ENCODE peak calls at places on chromosomes 6 and 20, in six cellular contexts. One of them, this sample, is unnamed.

GRCh38 chr6:37230104-37230503 is 27.5 kb upstream of the TBC1D22B start:
- DNase-seq in CD4-positive, CD25-positive, alpha-beta regulatory T cell: no peak
- DNase-seq in Jurkat, Clone E6-1: no peak
- DNase-seq in fibroblast of pulmonary artery: no peak
- DNase-seq in brain microvascular endothelial cell: no peak
- DNase-seq in astrocyte of the spinal cord: no peak
- DNase-seq in this sample: no peak

GRCh38 chr20:58043122-58043865 is 185.2 kb downstream of the ANKRD60 start:
- DNase-seq in CD4-positive, CD25-positive, alpha-beta regulatory T cell: no peak
- DNase-seq in Jurkat, Clone E6-1: no peak
- DNase-seq in fibroblast of pulmonary artery: no peak
- DNase-seq in brain microvascular endothelial cell: no peak
- DNase-seq in astrocyte of the spinal cord: no peak
- DNase-seq in this sample: no peak

GRCh38 chr6:148193063-148193680 is 149.5 kb upstream of the SASH1 start:
- DNase-seq in CD4-positive, CD25-positive, alpha-beta regulatory T cell: no peak
- DNase-seq in Jurkat, Clone E6-1: no peak
- DNase-seq in fibroblast of pulmonary artery: no peak
- DNase-seq in brain microvascular endothelial cell: no peak
- DNase-seq in astrocyte of the spinal cord: no peak
- DNase-seq in this sample: no peak

GRCh38 chr6:5481024-5481423 is 219.7 kb downstream of the FARS2 start:
- DNase-seq in CD4-positive, CD25-positive, alpha-beta regulatory T cell: no peak
- DNase-seq in Jurkat, Clone E6-1: no peak
- DNase-seq in fibroblast of pulmonary artery: no peak
- DNase-seq in brain microvascular endothelial cell: no peak
- DNase-seq in astrocyte of the spinal cord: no peak
- DNase-seq in this sample: no peak

GRCh38 chr20:60820149-60820548 is 431.9 kb upstream of the CDH4 start:
- DNase-seq in CD4-positive, CD25-positive, alpha-beta regulatory T cell: no peak
- DNase-seq in Jurkat, Clone E6-1: no peak
- DNase-seq in fibroblast of pulmonary artery: no peak
- DNase-seq in brain microvascular endothelial cell: no peak
- DNase-seq in astrocyte of the spinal cord: no peak
- DNase-seq in this sample: no peak

GRCh38 chr6:11618533-11618932 is 81.0 kb downstream of the TMEM170B start:
- DNase-seq in CD4-positive, CD25-positive, alpha-beta regulatory T cell: peak
- DNase-seq in Jurkat, Clone E6-1: no peak
- DNase-seq in fibroblast of pulmonary artery: peak
- DNase-seq in brain microvascular endothelial cell: peak
- DNase-seq in astrocyte of the spinal cord: peak
- DNase-seq in this sample: peak

GRCh38 chr20:11111191-11111590 is 437.4 kb upstream of the JAG1 start:
- DNase-seq in CD4-positive, CD25-positive, alpha-beta regulatory T cell: no peak
- DNase-seq in Jurkat, Clone E6-1: no peak
- DNase-seq in fibroblast of pulmonary artery: peak
- DNase-seq in brain microvascular endothelial cell: no peak
- DNase-seq in astrocyte of the spinal cord: no peak
- DNase-seq in this sample: no peak

GRCh38 chr20:16292227-16292626 is 281.0 kb downstream of the KIF16B start:
- DNase-seq in CD4-positive, CD25-positive, alpha-beta regulatory T cell: no peak
- DNase-seq in Jurkat, Clone E6-1: no peak
- DNase-seq in fibroblast of pulmonary artery: peak
- DNase-seq in brain microvascular endothelial cell: no peak
- DNase-seq in astrocyte of the spinal cord: no peak
- DNase-seq in this sample: no peak

GRCh38 chr6:1111361-1111760 is 200.5 kb upstream of the FOXQ1 start:
- DNase-seq in CD4-positive, CD25-positive, alpha-beta regulatory T cell: no peak
- DNase-seq in Jurkat, Clone E6-1: no peak
- DNase-seq in fibroblast of pulmonary artery: no peak
- DNase-seq in brain microvascular endothelial cell: no peak
- DNase-seq in astrocyte of the spinal cord: no peak
- DNase-seq in this sample: no peak

GRCh38 chr20:24160563-24161355 is 172.2 kb upstream of the GGTLC1 start:
- DNase-seq in CD4-positive, CD25-positive, alpha-beta regulatory T cell: peak
- DNase-seq in Jurkat, Clone E6-1: peak
- DNase-seq in fibroblast of pulmonary artery: peak
- DNase-seq in brain microvascular endothelial cell: peak
- DNase-seq in astrocyte of the spinal cord: peak
- DNase-seq in this sample: peak

GRCh38 chr6:2738373-2738979 is 12.2 kb downstream of the MYLK4 start:
- DNase-seq in CD4-positive, CD25-positive, alpha-beta regulatory T cell: peak
- DNase-seq in Jurkat, Clone E6-1: peak
- DNase-seq in fibroblast of pulmonary artery: peak
- DNase-seq in brain microvascular endothelial cell: peak
- DNase-seq in astrocyte of the spinal cord: peak
- DNase-seq in this sample: peak

GRCh38 chr6:164037165-164037564 is 622.6 kb downstream of the QKI start:
- DNase-seq in CD4-positive, CD25-positive, alpha-beta regulatory T cell: no peak
- DNase-seq in Jurkat, Clone E6-1: no peak
- DNase-seq in fibroblast of pulmonary artery: no peak
- DNase-seq in brain microvascular endothelial cell: no peak
- DNase-seq in astrocyte of the spinal cord: no peak
- DNase-seq in this sample: no peak

GRCh38 chr20:32031007-32031958 is 20.8 kb upstream of the HCK start:
- DNase-seq in CD4-positive, CD25-positive, alpha-beta regulatory T cell: peak
- DNase-seq in Jurkat, Clone E6-1: peak
- DNase-seq in fibroblast of pulmonary artery: peak
- DNase-seq in brain microvascular endothelial cell: peak
- DNase-seq in astrocyte of the spinal cord: peak
- DNase-seq in this sample: peak

GRCh38 chr20:13102689-13103088 is 93.9 kb downstream of the SPTLC3 start:
- DNase-seq in CD4-positive, CD25-positive, alpha-beta regulatory T cell: no peak
- DNase-seq in Jurkat, Clone E6-1: no peak
- DNase-seq in fibroblast of pulmonary artery: no peak
- DNase-seq in brain microvascular endothelial cell: no peak
- DNase-seq in astrocyte of the spinal cord: no peak
- DNase-seq in this sample: no peak

GRCh38 chr20:50439539-50440453 is 70.4 kb upstream of the PTPN1 start:
- DNase-seq in CD4-positive, CD25-positive, alpha-beta regulatory T cell: no peak
- DNase-seq in Jurkat, Clone E6-1: no peak
- DNase-seq in fibroblast of pulmonary artery: no peak
- DNase-seq in brain microvascular endothelial cell: no peak
- DNase-seq in astrocyte of the spinal cord: no peak
- DNase-seq in this sample: no peak

GRCh38 chr6:7933794-7934193 is 23.2 kb upstream of the TXNDC5 start:
- DNase-seq in CD4-positive, CD25-positive, alpha-beta regulatory T cell: no peak
- DNase-seq in Jurkat, Clone E6-1: no peak
- DNase-seq in fibroblast of pulmonary artery: no peak
- DNase-seq in brain microvascular endothelial cell: no peak
- DNase-seq in astrocyte of the spinal cord: no peak
- DNase-seq in this sample: peak

GRCh38 chr20:41992481-41992880 is 374.3 kb upstream of the CHD6 start:
- DNase-seq in CD4-positive, CD25-positive, alpha-beta regulatory T cell: no peak
- DNase-seq in Jurkat, Clone E6-1: no peak
- DNase-seq in fibroblast of pulmonary artery: no peak
- DNase-seq in brain microvascular endothelial cell: no peak
- DNase-seq in astrocyte of the spinal cord: no peak
- DNase-seq in this sample: no peak

GRCh38 chr20:49562341-49563014 is 5.5 kb downstream of the PTGIS start:
- DNase-seq in CD4-positive, CD25-positive, alpha-beta regulatory T cell: no peak
- DNase-seq in Jurkat, Clone E6-1: no peak
- DNase-seq in fibroblast of pulmonary artery: peak
- DNase-seq in brain microvascular endothelial cell: peak
- DNase-seq in astrocyte of the spinal cord: peak
- DNase-seq in this sample: no peak

GRCh38 chr20:58776109-58776508 is 74.6 kb downstream of the GNAS-AS1 start:
- DNase-seq in CD4-positive, CD25-positive, alpha-beta regulatory T cell: no peak
- DNase-seq in Jurkat, Clone E6-1: no peak
- DNase-seq in fibroblast of pulmonary artery: no peak
- DNase-seq in brain microvascular endothelial cell: no peak
- DNase-seq in astrocyte of the spinal cord: no peak
- DNase-seq in this sample: no peak

GRCh38 chr20:58705525-58705924 is 12.9 kb downstream of the NPEPL1 start:
- DNase-seq in CD4-positive, CD25-positive, alpha-beta regulatory T cell: no peak
- DNase-seq in Jurkat, Clone E6-1: no peak
- DNase-seq in fibroblast of pulmonary artery: no peak
- DNase-seq in brain microvascular endothelial cell: no peak
- DNase-seq in astrocyte of the spinal cord: no peak
- DNase-seq in this sample: no peak

GRCh38 chr20:24117386-24117785 is 128.8 kb upstream of the GGTLC1 start:
- DNase-seq in CD4-positive, CD25-positive, alpha-beta regulatory T cell: no peak
- DNase-seq in Jurkat, Clone E6-1: no peak
- DNase-seq in fibroblast of pulmonary artery: no peak
- DNase-seq in brain microvascular endothelial cell: peak
- DNase-seq in astrocyte of the spinal cord: no peak
- DNase-seq in this sample: no peak

GRCh38 chr6:2920671-2921112 is 17.6 kb upstream of the SERPINB9 start:
- DNase-seq in CD4-positive, CD25-positive, alpha-beta regulatory T cell: no peak
- DNase-seq in Jurkat, Clone E6-1: no peak
- DNase-seq in fibroblast of pulmonary artery: no peak
- DNase-seq in brain microvascular endothelial cell: no peak
- DNase-seq in astrocyte of the spinal cord: no peak
- DNase-seq in this sample: no peak

GRCh38 chr6:43604174-43604573 is 24.9 kb downstream of the GTPBP2 start:
- DNase-seq in CD4-positive, CD25-positive, alpha-beta regulatory T cell: no peak
- DNase-seq in Jurkat, Clone E6-1: no peak
- DNase-seq in fibroblast of pulmonary artery: peak
- DNase-seq in brain microvascular endothelial cell: peak
- DNase-seq in astrocyte of the spinal cord: peak
- DNase-seq in this sample: no peak
- H3K4me3 ChIP-seq in CD4-positive, CD25-positive, alpha-beta regulatory T cell: no peak
- H3K4me3 ChIP-seq in Jurkat, Clone E6-1: no peak
- H3K4me3 ChIP-seq in fibroblast of pulmonary artery: no peak
- H3K4me3 ChIP-seq in brain microvascular endothelial cell: no peak
- H3K4me3 ChIP-seq in astrocyte of the spinal cord: no peak
- H3K4me3 ChIP-seq in this sample: no peak

GRCh38 chr20:62831854-62832211 is 15.0 kb downstream of the COL9A3 start:
- DNase-seq in CD4-positive, CD25-positive, alpha-beta regulatory T cell: no peak
- DNase-seq in Jurkat, Clone E6-1: no peak
- DNase-seq in fibroblast of pulmonary artery: no peak
- DNase-seq in brain microvascular endothelial cell: no peak
- DNase-seq in astrocyte of the spinal cord: no peak
- DNase-seq in this sample: no peak

GRCh38 chr20:62830821-62831220 is 14.0 kb downstream of the COL9A3 start:
- DNase-seq in CD4-positive, CD25-positive, alpha-beta regulatory T cell: no peak
- DNase-seq in Jurkat, Clone E6-1: no peak
- DNase-seq in fibroblast of pulmonary artery: no peak
- DNase-seq in brain microvascular endothelial cell: no peak
- DNase-seq in astrocyte of the spinal cord: no peak
- DNase-seq in this sample: no peak

GRCh38 chr20:62832212-62832922 is 15.5 kb downstream of the COL9A3 start:
- DNase-seq in CD4-positive, CD25-positive, alpha-beta regulatory T cell: no peak
- DNase-seq in Jurkat, Clone E6-1: peak
- DNase-seq in fibroblast of pulmonary artery: no peak
- DNase-seq in brain microvascular endothelial cell: no peak
- DNase-seq in astrocyte of the spinal cord: no peak
- DNase-seq in this sample: peak

GRCh38 chr20:62830251-62830650 is 13.4 kb downstream of the COL9A3 start:
- DNase-seq in CD4-positive, CD25-positive, alpha-beta regulatory T cell: no peak
- DNase-seq in Jurkat, Clone E6-1: no peak
- DNase-seq in fibroblast of pulmonary artery: no peak
- DNase-seq in brain microvascular endothelial cell: no peak
- DNase-seq in astrocyte of the spinal cord: no peak
- DNase-seq in this sample: no peak

GRCh38 chr20:62831361-62831788 is 14.5 kb downstream of the COL9A3 start:
- DNase-seq in CD4-positive, CD25-positive, alpha-beta regulatory T cell: no peak
- DNase-seq in Jurkat, Clone E6-1: no peak
- DNase-seq in fibroblast of pulmonary artery: no peak
- DNase-seq in brain microvascular endothelial cell: no peak
- DNase-seq in astrocyte of the spinal cord: no peak
- DNase-seq in this sample: no peak
- H3K4me3 ChIP-seq in CD4-positive, CD25-positive, alpha-beta regulatory T cell: no peak
- H3K4me3 ChIP-seq in Jurkat, Clone E6-1: no peak
- H3K4me3 ChIP-seq in fibroblast of pulmonary artery: no peak
- H3K4me3 ChIP-seq in brain microvascular endothelial cell: no peak
- H3K4me3 ChIP-seq in astrocyte of the spinal cord: no peak
- H3K4me3 ChIP-seq in this sample: no peak

GRCh38 chr20:7025635-7026034 is 258.1 kb downstream of the BMP2 start:
- DNase-seq in CD4-positive, CD25-positive, alpha-beta regulatory T cell: no peak
- DNase-seq in Jurkat, Clone E6-1: no peak
- DNase-seq in fibroblast of pulmonary artery: no peak
- DNase-seq in brain microvascular endothelial cell: no peak
- DNase-seq in astrocyte of the spinal cord: no peak
- DNase-seq in this sample: no peak
- H3K4me3 ChIP-seq in CD4-positive, CD25-positive, alpha-beta regulatory T cell: no peak
- H3K4me3 ChIP-seq in Jurkat, Clone E6-1: no peak
- H3K4me3 ChIP-seq in fibroblast of pulmonary artery: no peak
- H3K4me3 ChIP-seq in brain microvascular endothelial cell: no peak
- H3K4me3 ChIP-seq in astrocyte of the spinal cord: no peak
- H3K4me3 ChIP-seq in this sample: no peak

GRCh38 chr20:609371-609964 is 641 bp downstream of the TCF15 start:
- DNase-seq in CD4-positive, CD25-positive, alpha-beta regulatory T cell: no peak
- DNase-seq in Jurkat, Clone E6-1: no peak
- DNase-seq in fibroblast of pulmonary artery: no peak
- DNase-seq in brain microvascular endothelial cell: no peak
- DNase-seq in astrocyte of the spinal cord: no peak
- DNase-seq in this sample: no peak

GRCh38 chr20:611843-612185 is 1.7 kb upstream of the TCF15 start:
- DNase-seq in CD4-positive, CD25-positive, alpha-beta regulatory T cell: no peak
- DNase-seq in Jurkat, Clone E6-1: no peak
- DNase-seq in fibroblast of pulmonary artery: no peak
- DNase-seq in brain microvascular endothelial cell: no peak
- DNase-seq in astrocyte of the spinal cord: no peak
- DNase-seq in this sample: no peak

GRCh38 chr20:608970-609369 is 1.1 kb downstream of the TCF15 start:
- DNase-seq in CD4-positive, CD25-positive, alpha-beta regulatory T cell: no peak
- DNase-seq in Jurkat, Clone E6-1: no peak
- DNase-seq in fibroblast of pulmonary artery: no peak
- DNase-seq in brain microvascular endothelial cell: no peak
- DNase-seq in astrocyte of the spinal cord: no peak
- DNase-seq in this sample: no peak

GRCh38 chr20:611047-611842 is 1.1 kb upstream of the TCF15 start:
- DNase-seq in CD4-positive, CD25-positive, alpha-beta regulatory T cell: no peak
- DNase-seq in Jurkat, Clone E6-1: no peak
- DNase-seq in fibroblast of pulmonary artery: no peak
- DNase-seq in brain microvascular endothelial cell: no peak
- DNase-seq in astrocyte of the spinal cord: no peak
- DNase-seq in this sample: no peak

DNA sequence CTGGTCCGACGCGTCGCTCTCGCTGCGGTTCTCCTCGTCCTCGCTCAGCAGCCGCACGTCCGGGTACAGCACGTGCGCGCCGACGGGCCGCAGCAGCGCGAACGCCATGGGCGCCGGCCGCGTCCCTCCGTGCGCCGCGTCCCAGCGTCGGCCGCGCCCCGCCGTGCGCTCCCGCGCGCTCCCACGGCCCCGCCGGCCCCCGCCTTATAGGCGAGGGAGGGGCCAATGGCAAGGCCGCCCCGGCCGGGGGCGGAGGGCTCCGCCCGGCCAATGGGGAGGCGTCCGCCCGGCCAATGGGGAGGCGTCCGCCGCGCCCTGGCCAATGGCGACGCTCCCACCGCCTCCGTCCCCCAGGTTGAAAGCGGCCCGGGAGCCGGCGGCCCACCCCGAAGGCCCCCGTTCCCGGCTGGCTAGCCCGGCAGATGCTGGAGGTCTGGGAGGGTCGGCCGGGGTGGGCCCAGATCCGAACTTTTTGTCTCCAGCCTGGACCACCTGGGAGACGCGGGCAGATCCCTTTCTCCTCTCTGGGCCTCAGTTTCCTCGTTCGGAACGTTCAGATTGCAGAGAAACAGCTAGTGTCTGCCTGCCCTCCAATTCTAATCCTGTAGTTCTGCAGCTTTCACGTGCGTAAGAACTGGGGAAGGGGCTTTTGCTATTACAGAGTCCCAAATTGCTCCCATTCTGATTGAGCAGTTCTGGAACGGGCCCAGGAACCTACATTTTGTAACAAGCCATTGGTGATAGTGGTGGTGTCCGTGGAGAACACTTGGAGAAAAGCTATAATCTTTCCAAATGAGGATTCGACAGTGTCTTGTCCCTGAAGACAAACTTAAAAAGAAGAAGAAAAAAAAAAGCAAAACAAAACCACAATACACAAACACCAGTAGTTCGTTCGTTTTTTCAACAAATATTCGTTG is at the start of gene TCF15:
- DNase-seq in CD4-positive, CD25-positive, alpha-beta regulatory T cell: peak
- DNase-seq in Jurkat, Clone E6-1: no peak
- DNase-seq in fibroblast of pulmonary artery: peak
- DNase-seq in brain microvascular endothelial cell: peak
- DNase-seq in astrocyte of the spinal cord: peak
- DNase-seq in this sample: no peak
- H3K4me3 ChIP-seq in CD4-positive, CD25-positive, alpha-beta regulatory T cell: no peak
- H3K4me3 ChIP-seq in Jurkat, Clone E6-1: no peak
- H3K4me3 ChIP-seq in fibroblast of pulmonary artery: no peak
- H3K4me3 ChIP-seq in brain microvascular endothelial cell: no peak
- H3K4me3 ChIP-seq in astrocyte of the spinal cord: no peak
- H3K4me3 ChIP-seq in this sample: no peak